ENCODE peak calls at places on chromosomes 13 and 19, in ten cellular contexts. M is HFF-Myc; H is activated T-cell treated with anti-CD3 and anti-CD28 coated beads for 1 hour; J is ELF-1; B is NAMALWA; F is stimulated activated CD8-positive, alpha-beta memory T cell treated with anti-CD3 and anti-CD28 coated beads, Interleukin-15, amount 100 ng/mL, for 1 hour; K is psoas muscle; U is Peyer's patch; D is midbrain; V is GM23248. P is an unnamed sample.

GRCh38 chr13:83386609-83387008 is 495.7 kb downstream of the SLITRK1 start:
- DNase-seq in F (no peak), U (no peak), H (no peak), M (no peak), J (no peak), D (no peak), V (no peak), K (no peak), B (no peak), P (no peak)

GRCh38 chr19:52170863-52171320 is 529 bp downstream of the ZNF836 start:
- DNase-seq in F (no peak), M (no peak), B (no peak), H (no peak), V (no peak), K (peak; percentile 64), D (no peak), J (no peak), U (no peak), P (no peak)

GRCh38 chr19:33499248-33499647 is 22.3 kb downstream of the PEPD start:
- DNase-seq in M (no peak), F (no peak), D (no peak), B (no peak), U (no peak), H (no peak), K (no peak), V (no peak), J (no peak), P (no peak)

GRCh38 chr19:42175952-42176648 is 41.4 kb downstream of the DEDD2 start:
- DNase-seq in U (no peak), K (no peak), F (no peak), V (peak; percentile 63), J (peak; percentile 46), D (no peak), M (no peak), B (no peak), H (no peak), P (no peak)

GRCh38 chr19:17294051-17294891 is 9.0 kb downstream of the ABHD8 start:
- DNase-seq in U (peak; percentile 35), B (peak; percentile 80), D (no peak), M (no peak), J (peak; percentile 94), V (peak; percentile 49), K (peak; percentile 69), H (peak; percentile 35), F (no peak), P (no peak)

GRCh38 chr19:55044771-55045716 is 7.0 kb upstream of the GP6 start:
- DNase-seq in V (no peak), B (no peak), U (no peak), M (no peak), F (no peak), K (no peak), J (no peak), H (no peak), D (no peak), P (no peak)

GRCh38 chr19:32971012-32971595 is 654 bp downstream of the CEP89 start:
- DNase-seq in H (no peak), J (peak; percentile 4), D (no peak), F (no peak), V (peak; percentile 25), U (no peak), K (no peak), B (no peak), M (no peak), P (no peak)

GRCh38 chr13:41505209-41505835 is 48.0 kb downstream of the RGCC start:
- DNase-seq in H (no peak), V (peak; percentile 94), D (no peak), K (no peak), U (no peak), F (no peak), B (no peak), M (peak; percentile 57), J (no peak), P (no peak)

P was measured in right atrium auricular region.